ENCODE peak calls at places on chromosomes 5 and 9, in four cellular contexts. X, P, Q and Z are unnamed samples.

GRCh38 chr9:88746029-88746743 is 211.2 kb downstream of the NXNL2 start:
- DNase-seq in X (no peak), P (no peak), Q (no peak), Z (no peak)

GRCh38 chr5:133967715-133968056 is 739 bp downstream of the C5orf15 start:
- DNase-seq in X (no peak), P (no peak), Q (no peak), Z (no peak)

GRCh38 chr5:120449501-120449900 is 14.6 kb upstream of the PRR16 start:
- DNase-seq in X (no peak), P (no peak), Q (no peak), Z (no peak)

GRCh38 chr9:88523056-88523455 is 11.9 kb upstream of the NXNL2 start:
- DNase-seq in X (no peak), P (no peak), Q (no peak), Z (no peak)

GRCh38 chr9:32378496-32378895 is 5.9 kb upstream of the ACO1 start:
- DNase-seq in X (no peak), P (no peak), Q (peak; percentile 38), Z (peak; percentile 30)

GRCh38 chr9:95351051-95351450 is 33.5 kb upstream of the FANCC start:
- DNase-seq in X (no peak), P (no peak), Q (no peak), Z (no peak)

GRCh38 chr5:107085572-107085971 is 585.2 kb downstream of the EFNA5 start:
- DNase-seq in X (no peak), P (no peak), Q (no peak), Z (no peak)

GRCh38 chr9:132995121-132995420 is 16.6 kb downstream of the GFI1B start:
- DNase-seq in X (no peak), P (no peak), Q (no peak), Z (no peak)

GRCh38 chr5:154466147-154466546 is 11.9 kb downstream of the HAND1 start:
- DNase-seq in X (no peak), P (no peak), Q (no peak), Z (no peak)

GRCh38 chr5:73039082-73039481 is 81.3 kb upstream of the TMEM171 start:
- DNase-seq in X (no peak), P (no peak), Q (no peak), Z (no peak)

GRCh38 chr9:115694014-115694413 is 459.6 kb upstream of the PAPPA start:
- DNase-seq in X (no peak), P (no peak), Q (no peak), Z (peak; percentile 72)

GRCh38 chr9:101087426-101087825 is 58.9 kb downstream of the PLPPR1 start:
- DNase-seq in X (no peak), P (no peak), Q (no peak), Z (no peak)